ENCODE peak calls at places on chromosomes 13 and 19, in seven cellular contexts. M is BE2C, S is tibial artery, U is pancreas, N is cardiac muscle cell, W is keratinocyte, B is thyroid gland. D is an unnamed sample. For H3K27me3, the result is how much of the 10 kb centered on the place peaks cover.

GRCh38 chr13:75101997-75102720 is 379.8 kb downstream of the TBC1D4 start:
- DNase-seq in U (no peak), W (no peak), S (no peak), B (no peak), N (peak), M (peak), D (no peak)

GRCh38 chr19:57171551-57172081 is 4.3 kb upstream of the DUXA start:
- DNase-seq in M (peak), S (no peak), B (peak), N (peak), W (no peak), U (peak), D (peak)

GRCh38 chr19:1355974-1356865 is 27.5 kb upstream of the NDUFS7 start:
- DNase-seq in W (no peak), U (no peak), N (no peak), B (peak), S (no peak), M (no peak), D (no peak)

GRCh38 chr13:105341758-105342157 is 1193.7 kb downstream of the EFNB2 start:
- DNase-seq in B (no peak), S (no peak), W (no peak), M (no peak), N (no peak), U (no peak), D (no peak)

GRCh38 chr13:97944396-97945029 is 9.0 kb upstream of the IPO5 start:
- DNase-seq in B (no peak), M (no peak), S (no peak), N (no peak), W (no peak), U (no peak), D (peak)

GRCh38 chr19:34124828-34125227 is 47.5 kb upstream of the LSM14A start:
- DNase-seq in M (no peak), W (no peak), U (no peak), N (no peak), S (no peak), B (no peak), D (no peak)

GRCh38 chr19:2274937-2275535 is 6.9 kb downstream of the PEAK3 start:
- DNase-seq in U (peak), B (peak), W (no peak), N (peak), M (peak), S (no peak), D (peak)

GRCh38 chr19:40703029-40703755 is 12.7 kb upstream of the NUMBL start:
- DNase-seq in N (no peak), M (no peak), S (no peak), W (no peak), B (no peak), U (no peak), D (no peak)

GRCh38 chr19:3670796-3671679 is 29.2 kb downstream of the PIP5K1C start:
- DNase-seq in S (peak), U (no peak), B (peak), M (no peak), N (no peak), W (no peak), D (peak)

GRCh38 chr19:43739836-43740235 is 14.9 kb downstream of the SMG9 start:
- DNase-seq in W (no peak), S (no peak), M (no peak), U (no peak), B (no peak), N (no peak), D (no peak)

GRCh38 chr13:55001881-55002280 is 1973.3 kb downstream of the OLFM4 start:
- DNase-seq in M (no peak), B (no peak), N (no peak), U (no peak), S (no peak), W (no peak), D (no peak)

GRCh38 chr13:37651891-37652290 is 53.3 kb upstream of the POSTN start:
- DNase-seq in U (no peak), B (no peak), W (no peak), N (no peak), S (no peak), M (no peak), D (no peak)

GRCh38 chr19:51572908-51573307 is 1.8 kb downstream of the ZNF175 start:
- DNase-seq in U (no peak), S (no peak), B (no peak), N (no peak), W (no peak), M (no peak), D (peak)

GRCh38 chr19:8363803-8364771 is at the start of gene ANGPTL4:
- DNase-seq in N (peak), W (no peak), U (peak), S (peak), B (peak), M (peak), D (peak)

GRCh38 chr19:46383846-46384245 is 29.5 kb downstream of the CCDC8 start:
- DNase-seq in U (no peak), N (no peak), B (no peak), S (no peak), W (no peak), M (no peak), D (no peak)

GRCh38 chr19:11091343-11092153 is 2.3 kb downstream of the LDLR start:
- DNase-seq in W (no peak), M (no peak), S (peak), N (no peak), U (peak), B (no peak), D (peak)

GRCh38 chr13:110272651-110273050 is 34.3 kb downstream of the COL4A1 start:
- DNase-seq in S (no peak), U (no peak), W (no peak), M (no peak), B (no peak), N (no peak), D (no peak)

GRCh38 chr13:70964124-70964523 is 855.9 kb upstream of the KLHL1 start:
- DNase-seq in S (no peak), N (no peak), W (no peak), M (peak), B (no peak), U (no peak), D (no peak)

GRCh38 chr19:955803-956746 is 28.1 kb upstream of the WDR18 start:
- DNase-seq in M (peak), S (no peak), N (peak), U (peak), W (no peak), B (no peak), D (no peak)

GRCh38 chr13:46605089-46605488 is 52.1 kb downstream of the LRCH1 start:
- DNase-seq in B (peak), S (no peak), N (no peak), M (no peak), W (no peak), U (no peak), D (no peak)

GRCh38 chr19:3006075-3006767 is 22.9 kb downstream of the TLE2 start:
- DNase-seq in W (no peak), M (no peak), B (no peak), N (no peak), U (no peak), S (no peak), D (no peak)

GRCh38 chr13:47499358-47500150 is 501.5 kb downstream of the SUCLA2 start:
- DNase-seq in U (no peak), M (no peak), N (no peak), S (no peak), W (no peak), B (no peak), D (peak)

GRCh38 chr13:71831716-71832115 is 35.3 kb downstream of the DACH1 start:
- DNase-seq in W (no peak), S (no peak), U (no peak), N (no peak), M (no peak), B (no peak), D (peak)

GRCh38 chr19:31497709-31498108 is 148.5 kb upstream of the TSHZ3 start:
- DNase-seq in S (no peak), B (no peak), W (no peak), M (no peak), U (no peak), N (no peak), D (no peak)

GRCh38 chr19:540867-541637 is 2.8 kb upstream of the GZMM start:
- DNase-seq in N (no peak), B (no peak), S (no peak), U (no peak), M (no peak), W (no peak), D (no peak)

GRCh38 chr19:7869910-7870511 is 4.2 kb downstream of the PRR36 start:
- DNase-seq in N (peak), W (no peak), M (peak), B (peak), S (no peak), U (peak), D (no peak)

GRCh38 chr19:280541-281007 is 10.6 kb downstream of the PLPP2 start:
- DNase-seq in N (no peak), U (no peak), B (no peak), W (no peak), S (peak), M (no peak), D (no peak)

GRCh38 chr13:114118086-114118762 is 14.2 kb downstream of the RASA3 start:
- DNase-seq in W (no peak), S (no peak), B (no peak), U (no peak), N (no peak), M (no peak), D (peak)

GRCh38 chr13:112869202-112870061 is 99.6 kb upstream of the MCF2L start:
- DNase-seq in N (no peak), W (no peak), S (no peak), M (no peak), U (no peak), B (no peak), D (no peak)

GRCh38 chr13:24671367-24672117 is 8.7 kb upstream of the ATP12A start:
- DNase-seq in B (peak), W (peak), S (no peak), N (peak), M (peak), U (peak), D (peak)

GRCh38 chr19:35045667-35046300 is 4.3 kb downstream of the HPN start:
- DNase-seq in S (no peak), U (no peak), W (no peak), B (peak), N (no peak), M (no peak), D (peak)

GRCh38 chr19:19591133-19591825 is 27.2 kb downstream of the PBX4 start:
- DNase-seq in M (no peak), W (peak), B (peak), S (no peak), U (peak), N (no peak), D (peak)

GRCh38 chr19:40274585-40275544 is 10.3 kb downstream of the AKT2 start:
- DNase-seq in M (no peak), W (no peak), U (no peak), S (peak), N (no peak), B (peak), D (no peak)

GRCh38 chr19:54451331-54451871 is 2.4 kb downstream of the LENG8 start:
- DNase-seq in B (no peak), S (no peak), U (peak), N (no peak), W (no peak), M (no peak), D (peak)

GRCh38 chr13:97780486-97780885 is 173.0 kb upstream of the IPO5 start:
- DNase-seq in B (no peak), W (no peak), S (no peak), M (no peak), N (no peak), U (no peak), D (no peak)

GRCh38 chr19:4108767-4109625 is 14.9 kb downstream of the MAP2K2 start:
- DNase-seq in B (peak), S (no peak), N (no peak), U (no peak), W (no peak), M (no peak), D (no peak)

GRCh38 chr19:15633122-15633521 is 7.6 kb upstream of the CYP4F3 start:
- DNase-seq in B (no peak), M (no peak), S (no peak), W (no peak), U (no peak), N (no peak), D (no peak)

GRCh38 chr19:42074513-42075363 is 1.2 kb upstream of the ZNF574 start:
- DNase-seq in U (peak), W (no peak), M (no peak), S (no peak), B (peak), N (no peak), D (no peak)

GRCh38 chr19:50573741-50574461 is 5.7 kb upstream of the LRRC4B start:
- DNase-seq in M (no peak), S (no peak), N (no peak), B (no peak), U (no peak), W (no peak), D (no peak)

GRCh38 chr13:59266478-59267063 is 897.2 kb downstream of the DIAPH3 start:
- DNase-seq in S (no peak), W (no peak), N (no peak), U (no peak), M (no peak), B (no peak), D (no peak)

GRCh38 chr13:59263531-59263930 is 900.2 kb downstream of the DIAPH3 start:
- DNase-seq in U (no peak), W (no peak), N (no peak), S (no peak), M (no peak), B (no peak), D (no peak)

GRCh38 chr13:59259416-59260000 is 904.2 kb downstream of the DIAPH3 start:
- DNase-seq in W (no peak), U (no peak), N (no peak), S (no peak), M (no peak), B (no peak), D (no peak)

DNA sequence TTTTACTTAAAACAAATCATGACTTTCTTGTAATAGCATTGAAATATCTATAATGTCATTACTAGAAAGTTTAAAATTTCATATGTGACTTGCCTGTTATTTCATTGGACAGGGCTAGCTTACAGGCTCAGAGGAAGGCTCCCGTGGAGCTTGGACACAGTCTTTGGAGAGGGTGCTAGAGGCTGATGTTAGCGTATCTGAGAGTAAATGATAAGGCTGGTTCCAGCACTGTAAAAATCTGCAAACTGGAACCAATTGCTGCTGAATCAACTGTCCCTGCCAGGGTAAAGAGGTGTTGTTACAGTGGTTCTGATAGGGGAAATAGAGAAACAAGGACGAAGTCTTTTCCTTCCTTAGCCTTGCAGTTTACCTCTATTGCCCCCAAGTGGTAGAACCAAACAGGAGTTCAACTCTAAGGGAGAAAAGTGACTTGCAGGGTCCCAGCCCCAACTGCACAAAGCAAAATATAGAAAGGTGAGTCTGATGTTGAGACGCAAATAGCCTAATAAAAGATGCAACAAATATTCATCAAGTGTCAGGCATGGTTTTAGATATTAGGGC is 901.7 kb downstream of the DIAPH3 start:
- DNase-seq in U (no peak), M (peak), N (peak), B (peak), W (no peak), S (no peak), D (no peak)
- TF ChIP-seq CTCF in U (peak), M (peak), N (peak), B (peak), W (no peak), S (no peak), D (peak)

GRCh38 chr13:99969368-99969933 is 2.1 kb downstream of the ZIC5 start:
- DNase-seq in M (no peak), S (no peak), N (peak), W (no peak), U (no peak), B (no peak), D (no peak)
- H3K27me3 ChIP-seq in M (half or more), S (under half), N (half or more), W (half or more), U (half or more), B (half or more), D (under half)

GRCh38 chr13:51781246-51782022 is 22.5 kb downstream of the DHRS12 start:
- DNase-seq in W (no peak), M (peak), B (peak), N (peak), U (peak), S (no peak), D (no peak)
- TF ChIP-seq CTCF in W (peak), M (peak), B (peak), N (peak), U (no peak), S (no peak), D (peak)

DNA sequence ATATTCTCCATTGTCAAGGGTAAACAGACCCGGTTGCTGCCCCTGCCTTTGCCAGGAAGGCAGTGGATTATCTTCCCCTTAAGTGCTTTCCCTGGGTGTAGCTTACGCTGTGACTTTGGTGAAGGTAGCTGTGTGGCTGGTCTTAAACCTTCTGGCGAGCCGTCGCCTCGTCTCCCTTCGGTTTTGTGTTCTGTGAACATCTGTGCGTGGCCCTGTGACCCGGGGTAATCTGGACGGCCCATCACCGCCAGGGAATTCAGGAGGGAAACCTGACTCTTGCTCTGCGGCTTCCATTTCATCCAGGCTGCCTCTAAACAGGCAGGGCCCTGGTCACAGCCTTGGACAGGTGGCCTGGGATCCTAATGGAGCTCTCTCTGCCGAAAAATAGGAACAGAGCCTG is 78.7 kb downstream of the SHISA2 start:
- DNase-seq in S (no peak), B (no peak), M (no peak), W (no peak), N (peak), U (no peak), D (no peak)
- H3K27me3 ChIP-seq in S (under half), B (under half), M (under half), W (under half), N (under half), U (under half), D (under half)

DNA sequence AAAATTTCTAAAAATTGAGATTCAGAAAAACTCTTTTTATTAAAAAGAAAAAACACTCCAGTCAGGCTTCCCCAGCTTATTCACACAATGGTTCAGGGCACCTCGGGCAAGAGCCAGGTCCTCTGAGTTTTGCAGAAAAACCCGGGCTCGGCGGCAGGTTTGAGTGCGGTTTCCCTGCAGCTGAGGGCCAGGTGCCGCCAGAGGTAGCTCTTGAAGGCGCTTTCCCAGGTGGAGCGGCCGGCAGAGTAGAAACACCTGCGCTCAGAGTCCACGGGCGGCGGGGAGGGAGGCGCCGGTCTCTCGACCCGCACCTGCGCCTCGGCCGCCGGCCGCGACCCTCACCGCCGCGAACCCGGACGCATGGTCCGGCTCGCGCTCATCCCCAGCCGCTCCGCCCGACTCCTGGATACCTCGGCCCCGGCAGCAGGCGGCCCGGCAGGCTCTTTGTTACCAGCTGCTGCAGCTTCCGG is 444 bp downstream of the PROSER1 start:
- DNase-seq in N (no peak), M (no peak), B (no peak), U (no peak), W (no peak), S (no peak), D (no peak)
- TF ChIP-seq CTCF in N (no peak), M (no peak), B (no peak), U (no peak), W (no peak), S (no peak), D (no peak)

DNA sequence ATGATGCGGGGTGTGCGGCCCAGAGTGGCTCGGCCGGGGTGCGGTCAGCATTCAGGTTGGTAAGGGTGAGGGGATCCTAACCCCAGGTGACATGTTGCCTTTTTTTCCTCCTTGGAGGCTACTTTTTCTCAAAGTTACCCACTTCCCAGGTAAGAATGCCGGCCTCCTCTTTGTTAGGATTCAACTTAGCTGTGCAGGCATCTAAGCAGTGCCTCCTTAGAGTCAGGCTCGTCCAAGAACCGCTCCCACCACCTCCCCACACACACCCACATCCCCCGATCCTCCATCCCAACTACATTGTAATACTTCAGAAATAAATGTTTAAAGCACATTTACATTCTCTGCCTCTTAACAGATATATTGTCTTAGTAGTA is 733 bp upstream of the ENOX1 start:
- DNase-seq in M (peak), S (no peak), B (no peak), W (no peak), U (no peak), N (no peak), D (no peak)
- H3K27me3 ChIP-seq in M (under half), S (under half), B (under half), W (under half), U (under half), N (under half), D (under half)

GRCh38 chr13:23175920-23176319 is 4.9 kb upstream of the SGCG start:
- DNase-seq in M (no peak), B (no peak), S (no peak), U (no peak), N (no peak), W (no peak), D (no peak)
- TF ChIP-seq CTCF in M (no peak), B (no peak), S (no peak), U (no peak), N (peak), W (no peak), D (peak)

GRCh38 chr13:78607409-78608253 is 4.3 kb upstream of the POU4F1 start:
- DNase-seq in M (no peak), U (no peak), S (no peak), N (no peak), B (no peak), W (no peak), D (no peak)

GRCh38 chr13:78609464-78610205 is 6.3 kb upstream of the POU4F1 start:
- DNase-seq in M (peak), S (no peak), N (peak), B (no peak), U (no peak), W (no peak), D (no peak)

GRCh38 chr13:78608705-78609463 is 5.5 kb upstream of the POU4F1 start:
- DNase-seq in B (no peak), U (no peak), W (no peak), N (no peak), S (no peak), M (peak), D (no peak)

GRCh38 chr13:78606471-78607408 is 3.4 kb upstream of the POU4F1 start:
- DNase-seq in W (no peak), B (no peak), U (no peak), M (no peak), S (no peak), N (no peak), D (no peak)

GRCh38 chr13:78608254-78608704 is 4.9 kb upstream of the POU4F1 start:
- DNase-seq in S (no peak), M (no peak), B (no peak), N (no peak), U (no peak), W (no peak), D (no peak)
- H3K27me3 ChIP-seq in S (under half), M (half or more), B (half or more), N (half or more), U (under half), W (half or more), D (half or more)

GRCh38 chr19:13530720-13531119 is 24.4 kb upstream of the CACNA1A start:
- DNase-seq in S (no peak), W (no peak), M (no peak), B (no peak), U (no peak), N (no peak), D (no peak)

GRCh38 chr19:13521066-13521465 is 14.8 kb upstream of the CACNA1A start:
- DNase-seq in S (no peak), B (no peak), N (no peak), W (no peak), U (no peak), M (no peak), D (no peak)

GRCh38 chr19:13526552-13526951 is 20.3 kb upstream of the CACNA1A start:
- DNase-seq in N (peak), M (peak), U (no peak), S (no peak), B (no peak), W (no peak), D (no peak)
- TF ChIP-seq CTCF in N (peak), M (peak), U (no peak), S (no peak), B (no peak), W (peak), D (peak)

GRCh38 chr13:20142927-20143480 is 17.8 kb downstream of the GJA3 start:
- DNase-seq in S (no peak), W (no peak), U (no peak), B (no peak), M (no peak), N (no peak), D (no peak)
- H3K27me3 ChIP-seq in S (under half), W (half or more), U (under half), B (under half), M (half or more), N (under half), D (under half)

D was measured in brain microvascular endothelial cell.